ENCODE peak calls at places on chromosomes 2 and 18, in eight cellular contexts. Q, A, D, P, Z, E, B and R are unnamed samples.

GRCh38 chr2:204691911-204692510 is 146.7 kb downstream of the PARD3B start:
- DNase-seq in Z (peak; percentile 56), A (peak; percentile 32), P (no peak), E (peak; percentile 1), Q (no peak), D (peak; percentile 51), B (peak; percentile 96), R (peak; percentile 97)

GRCh38 chr2:225512873-225513580 is 113.5 kb downstream of the NYAP2 start:
- DNase-seq in Q (no peak), D (no peak), P (no peak), B (peak; percentile 86), A (no peak), E (no peak), Z (no peak), R (no peak)

GRCh38 chr2:122755281-122755780 is 999.9 kb downstream of the TSN start:
- DNase-seq in B (no peak), E (no peak), A (no peak), Q (no peak), Z (no peak), P (no peak), D (no peak), R (peak; percentile 10)

GRCh38 chr2:9033385-9034175 is 30.1 kb upstream of the MBOAT2 start:
- DNase-seq in Q (no peak), D (no peak), Z (no peak), A (no peak), E (no peak), B (no peak), P (no peak), R (no peak)

GRCh38 chr18:48334845-48335244 is 74.3 kb downstream of the ZBTB7C start:
- DNase-seq in A (no peak), Q (no peak), D (no peak), E (no peak), Z (no peak), P (no peak), B (no peak), R (no peak)

GRCh38 chr2:232418466-232419244 is 12.0 kb downstream of the ALPG start:
- DNase-seq in A (no peak), Q (no peak), Z (no peak), P (no peak), D (peak; percentile 67), B (peak; percentile 38), E (no peak), R (peak; percentile 10)

GRCh38 chr2:63805412-63805811 is 36.3 kb upstream of the UGP2 start:
- DNase-seq in P (no peak), Q (no peak), B (no peak), A (no peak), Z (no peak), D (no peak), E (no peak), R (no peak)

GRCh38 chr2:101135412-101136296 is 15.5 kb downstream of the TBC1D8 start:
- DNase-seq in B (peak; percentile 18), D (peak; percentile 71), E (no peak), A (no peak), P (no peak), Z (no peak), Q (no peak), R (no peak)